ENCODE peak calls at places on chromosomes 5 and 9, in nine cellular contexts. F, E, S, I, C, L, M, Y and V are unnamed samples.

GRCh38 chr5:172194985-172195774 is 1.2 kb downstream of the EFCAB9 start:
- DNase-seq in S (no peak), Y (no peak), F (no peak), I (no peak), L (no peak), M (no peak), C (no peak), E (no peak), V (no peak)

GRCh38 chr9:128276574-128277270 is 646 bp downstream of the SWI5 start:
- DNase-seq in M (peak; percentile 65), L (peak; percentile 77), C (peak; percentile 37), S (no peak), I (peak; percentile 51), Y (no peak), F (no peak), E (peak; percentile 27), V (peak; percentile 48)

GRCh38 chr5:124102491-124102890 is 590.5 kb downstream of the CSNK1G3 start:
- DNase-seq in S (no peak), L (no peak), F (no peak), Y (no peak), I (no peak), M (no peak), E (no peak), C (peak; percentile 91), V (no peak)

GRCh38 chr5:164013077-164013670 is 507.8 kb downstream of the MAT2B start:
- DNase-seq in Y (no peak), C (peak; percentile 93), L (peak; percentile 89), F (no peak), I (peak; percentile 61), M (no peak), S (peak; percentile 51), E (no peak), V (no peak)

GRCh38 chr9:93117924-93118862 is 15.9 kb downstream of the NINJ1 start:
- DNase-seq in I (peak; percentile 13), E (peak; percentile 10), F (peak; percentile 8), L (no peak), S (no peak), Y (peak; percentile 43), M (no peak), C (no peak), V (peak; percentile 18)

GRCh38 chr5:159442210-159442850 is 112.0 kb upstream of the IL12B start:
- DNase-seq in M (no peak), S (no peak), I (no peak), E (no peak), L (peak; percentile 53), F (peak; percentile 42), Y (no peak), C (peak; percentile 44), V (peak; percentile 69)

GRCh38 chr9:18233776-18234445 is 240.0 kb upstream of the ADAMTSL1 start:
- DNase-seq in E (no peak), M (no peak), L (no peak), S (no peak), I (no peak), C (no peak), Y (no peak), F (no peak), V (no peak)

GRCh38 chr5:91318727-91319126 is 64.4 kb downstream of the ARRDC3 start:
- DNase-seq in S (no peak), I (no peak), C (no peak), E (no peak), L (no peak), Y (no peak), F (no peak), M (no peak), V (no peak)

GRCh38 chr5:44178414-44178813 is 210.8 kb downstream of the FGF10 start:
- DNase-seq in M (no peak), Y (no peak), E (no peak), I (no peak), F (no peak), C (peak; percentile 26), L (no peak), S (no peak), V (no peak)

GRCh38 chr5:153818626-153819025 is 220.1 kb downstream of the FAM114A2 start:
- DNase-seq in C (no peak), F (no peak), M (no peak), E (no peak), L (no peak), Y (no peak), S (no peak), I (no peak), V (no peak)

GRCh38 chr5:10069781-10070313 is 179.8 kb downstream of the ATPSCKMT start:
- DNase-seq in Y (no peak), S (no peak), F (no peak), E (no peak), I (no peak), C (no peak), M (no peak), L (no peak), V (no peak)

GRCh38 chr9:22683393-22684075 is 236.9 kb downstream of the DMRTA1 start:
- DNase-seq in C (peak; percentile 77), I (no peak), E (no peak), F (no peak), L (no peak), M (no peak), Y (no peak), S (no peak), V (no peak)

GRCh38 chr5:171445910-171446516 is 26.6 kb downstream of the FGF18 start:
- DNase-seq in M (peak; percentile 77), Y (no peak), F (peak; percentile 67), I (no peak), C (peak; percentile 84), E (peak; percentile 24), L (no peak), S (no peak), V (peak; percentile 79)

DNA sequence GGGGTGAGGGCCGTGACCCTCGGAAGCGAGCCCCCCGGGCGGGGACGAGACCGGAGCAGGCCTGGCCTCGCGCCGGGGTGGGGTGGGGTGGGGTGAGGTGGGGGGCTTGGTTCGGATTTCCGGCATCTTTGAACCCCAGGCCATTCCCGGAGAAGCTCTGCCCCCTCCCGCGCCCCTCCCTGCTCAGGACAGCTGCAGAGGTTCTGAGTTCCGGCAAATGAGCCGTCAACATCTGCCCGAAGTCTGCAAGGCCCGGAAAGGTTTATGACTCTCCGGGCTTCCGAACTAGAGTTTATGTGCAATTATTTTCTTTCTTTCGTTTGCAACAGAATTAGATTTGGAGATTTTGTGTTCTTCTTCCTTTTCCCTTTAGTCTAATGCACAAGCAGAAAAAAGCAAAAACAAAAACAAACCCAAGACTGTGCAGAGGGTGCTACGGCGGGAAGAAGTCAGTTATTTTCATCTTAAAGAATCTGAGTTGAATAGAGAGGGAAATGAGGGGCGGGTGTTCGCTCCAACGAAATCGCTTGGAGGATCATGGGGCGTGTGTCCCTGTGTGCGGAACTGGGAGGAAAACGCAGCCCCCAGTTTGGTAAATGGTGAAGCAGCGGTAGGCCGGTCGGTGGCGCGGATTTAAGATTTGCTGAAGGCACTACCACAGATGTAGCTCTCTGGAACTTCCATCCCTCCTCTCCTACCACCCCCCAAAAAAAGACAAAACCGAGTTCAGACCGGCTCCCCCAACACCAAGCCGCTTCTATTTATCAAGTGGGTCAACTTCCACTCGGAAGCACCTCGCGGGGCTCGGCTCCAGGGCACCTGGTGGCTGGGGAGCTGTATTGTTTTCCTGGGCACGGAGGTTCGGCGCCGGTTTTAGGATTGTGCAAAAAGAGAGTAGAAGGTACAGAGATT is 4.8 kb downstream of the LHX2 start:
- DNase-seq in S (no peak), I (no peak), E (no peak), F (no peak), C (no peak), Y (no peak), M (no peak), L (no peak), V (no peak)
- H3K4me3 ChIP-seq in S (no peak overlapping the region), I (no peak overlapping the region), E (no peak overlapping the region), F (peak overlapping the region; percentile 61), C (no peak overlapping the region), Y (no peak overlapping the region), M (no peak overlapping the region), L (peak overlapping the region; percentile 68), V (no peak overlapping the region)

DNA sequence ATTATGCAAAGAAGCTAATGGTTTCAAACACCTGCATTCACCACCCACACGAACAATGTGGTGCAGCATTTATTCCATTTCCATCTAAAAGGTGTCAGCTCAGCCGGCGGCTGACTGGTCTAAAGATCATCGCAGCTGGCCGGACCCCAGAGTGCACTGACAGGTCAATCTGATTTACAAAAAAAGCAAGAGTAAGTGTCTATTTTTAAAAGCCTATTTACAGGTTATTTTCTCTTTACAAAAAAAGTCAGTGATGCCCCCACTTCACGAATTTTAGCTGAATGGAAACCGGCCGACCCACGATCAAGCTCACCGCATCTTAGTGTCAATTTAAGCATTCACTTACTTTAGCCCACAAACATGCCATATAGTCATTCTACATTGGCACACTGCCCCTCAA is 58.3 kb downstream of the SEMA4D start:
- DNase-seq in I (no peak), C (no peak), M (no peak), Y (no peak), L (no peak), E (no peak), F (no peak), S (no peak), V (peak; percentile 28)
- H3K4me1 ChIP-seq in I (no peaks in the 10 kb centered on the region), C (no peaks in the 10 kb centered on the region), M (peaks cover 31% of the 10 kb centered on the region), Y (peaks cover 68% of the 10 kb centered on the region), L (peaks cover 32% of the 10 kb centered on the region), E (peaks cover 50% of the 10 kb centered on the region), F (peaks cover 20% of the 10 kb centered on the region), S (peaks cover 93% of the 10 kb centered on the region), V (peaks cover 4% of the 10 kb centered on the region)

DNA sequence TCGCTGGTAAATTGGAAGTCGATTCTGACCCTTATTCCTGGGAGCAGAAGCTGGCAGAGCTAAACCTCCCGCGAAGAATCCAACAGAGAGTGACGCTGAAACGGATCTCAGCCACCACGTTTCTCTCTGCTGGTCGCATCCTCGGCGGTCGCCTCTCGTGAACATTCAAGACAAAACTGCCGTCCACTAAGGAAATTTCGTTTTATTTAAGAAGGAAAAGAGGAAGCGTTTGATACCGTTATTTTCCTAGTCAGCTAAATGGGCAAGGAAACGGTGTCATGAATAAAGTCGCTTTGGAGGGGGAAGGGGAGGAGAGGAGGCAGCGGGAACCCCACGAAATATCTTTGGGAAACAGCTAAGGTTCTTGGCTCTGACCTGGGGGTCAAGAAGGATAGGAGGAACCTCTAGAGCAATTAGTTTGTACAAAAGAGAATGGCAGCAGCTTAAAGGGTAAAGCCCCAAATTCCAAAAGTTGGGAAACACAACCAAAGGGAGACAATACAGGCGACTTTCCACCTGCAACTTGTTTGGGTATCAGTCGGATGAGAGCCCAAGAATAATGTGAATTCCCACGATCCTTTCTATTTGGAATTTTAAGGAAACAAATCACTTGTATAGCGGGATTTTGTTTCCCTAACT is 2.0 kb downstream of the FOXB2 start:
- DNase-seq in S (no peak), Y (no peak), F (no peak), M (no peak), I (no peak), C (peak; percentile 50), E (no peak), L (no peak), V (no peak)
- H3K27me3 ChIP-seq in S (peaks cover 91% of the 10 kb centered on the region), Y (peaks cover 65% of the 10 kb centered on the region), F (peaks cover 100% of the 10 kb centered on the region), M (peaks cover 44% of the 10 kb centered on the region), I (peaks cover 88% of the 10 kb centered on the region), C (peaks cover 72% of the 10 kb centered on the region), E (peaks cover 84% of the 10 kb centered on the region), L (peaks cover 98% of the 10 kb centered on the region), V (no peaks in the 10 kb centered on the region)

DNA sequence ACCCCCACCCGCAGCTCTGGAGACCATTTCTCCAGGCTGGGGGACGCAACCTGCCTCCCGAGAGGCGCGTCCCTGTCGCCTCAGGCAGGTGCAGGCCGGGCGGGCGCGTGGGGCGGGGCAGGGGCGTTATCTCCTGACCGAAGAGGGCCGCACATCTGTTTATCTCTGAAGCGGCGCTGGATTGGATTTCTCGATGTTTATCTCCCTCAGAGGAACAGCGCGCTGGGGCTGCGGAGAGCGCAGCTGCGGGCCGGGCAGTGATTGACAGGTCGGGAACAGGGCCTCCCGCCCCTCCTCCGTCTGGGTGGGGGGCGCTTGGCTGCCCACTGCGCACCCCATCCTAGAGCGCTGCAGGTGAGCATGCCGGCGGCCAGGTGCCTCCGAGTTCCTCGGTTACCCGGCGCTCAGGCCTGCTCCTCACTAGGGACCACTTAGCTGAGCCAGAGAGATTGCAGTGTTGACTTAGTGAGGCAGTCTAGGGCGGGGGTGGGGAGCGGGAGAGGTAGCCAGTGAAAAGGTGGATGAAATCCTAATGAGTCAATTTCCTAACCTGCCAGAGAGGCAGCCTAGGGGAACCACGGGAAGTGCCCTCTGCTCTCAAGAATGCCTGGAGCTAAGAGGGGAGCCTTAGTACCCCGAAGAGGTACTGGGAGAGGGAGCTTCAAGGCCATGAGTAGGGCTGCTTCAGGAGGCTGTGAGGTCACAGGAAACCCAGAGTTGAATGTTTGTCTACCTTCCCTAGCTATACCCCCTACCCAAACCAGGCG is 39.6 kb upstream of the TIFAB start:
- DNase-seq in F (no peak), L (peak; percentile 77), S (peak; percentile 30), E (no peak), M (no peak), Y (no peak), C (no peak), I (no peak), V (no peak)
- H3K4me3 ChIP-seq in F (no peak overlapping the region), L (peak overlapping the region; percentile 57), S (no peak overlapping the region), E (no peak overlapping the region), M (no peak overlapping the region), Y (no peak overlapping the region), C (no peak overlapping the region), I (no peak overlapping the region), V (no peak overlapping the region)